ENCODE peak calls at places on chromosomes 12 and 14, in ten cellular contexts. R is GM06990, W is NB4, Z is Panc1, S is heart left ventricle, L is mesothelial cell of epicardium, D is gastrocnemius medialis, P is prostate gland, X is WERI-Rb-1, A is sigmoid colon. T is an unnamed sample.

GRCh38 chr14:53249059-53249458 is 95.9 kb upstream of the DDHD1 start:
- DNase-seq in W (no peak), Z (no peak), X (no peak), R (no peak), A (no peak), S (no peak), L (no peak), P (no peak), D (no peak), T (no peak)

GRCh38 chr14:103108749-103109207 is 14.3 kb downstream of the EXOC3L4 start:
- DNase-seq in D (peak), L (no peak), X (peak), W (peak), S (no peak), R (peak), P (no peak), A (no peak), Z (no peak), T (peak)

GRCh38 chr12:26704684-26705475 is 128.1 kb downstream of the ITPR2 start:
- DNase-seq in X (no peak), P (no peak), S (no peak), A (no peak), L (no peak), D (no peak), W (peak), R (no peak), Z (no peak), T (no peak)

GRCh38 chr12:1533602-1534304 is 60.6 kb downstream of the FBXL14 start:
- DNase-seq in P (no peak), R (peak), S (no peak), D (no peak), Z (no peak), W (peak), A (no peak), X (no peak), L (no peak), T (no peak)

GRCh38 chr14:81432171-81432570 is 32.0 kb upstream of the STON2 start:
- DNase-seq in L (no peak), X (no peak), R (no peak), S (no peak), A (no peak), W (no peak), D (no peak), Z (no peak), P (no peak), T (no peak)

GRCh38 chr12:1606021-1606622 is 11.7 kb upstream of the FBXL14 start:
- DNase-seq in R (peak), L (peak), P (peak), W (peak), D (peak), Z (peak), S (peak), A (peak), X (peak), T (peak)

GRCh38 chr14:61891810-61892209 is 129.6 kb downstream of the SNAPC1 start:
- DNase-seq in W (no peak), D (no peak), A (no peak), S (no peak), Z (no peak), X (no peak), R (no peak), P (no peak), L (no peak), T (no peak)

GRCh38 chr14:99794156-99794780 is 1.1 kb downstream of the EML1 start:
- DNase-seq in L (no peak), S (no peak), D (no peak), W (no peak), X (no peak), A (no peak), Z (no peak), P (no peak), R (no peak), T (no peak)

GRCh38 chr12:75260316-75260715 is 50.7 kb upstream of the KCNC2 start:
- DNase-seq in P (no peak), R (no peak), L (no peak), Z (no peak), D (no peak), S (no peak), X (no peak), W (peak), A (no peak), T (no peak)

GRCh38 chr12:49292729-49293055 is 2.3 kb upstream of the PRPH start:
- DNase-seq in X (peak), W (no peak), R (no peak), S (no peak), P (no peak), D (no peak), L (no peak), A (peak), Z (no peak), T (no peak)

GRCh38 chr12:89544730-89545184 is 18.9 kb upstream of the POC1B start:
- DNase-seq in R (no peak), S (peak), X (peak), L (no peak), W (no peak), Z (no peak), D (peak), A (peak), P (peak), T (no peak)

GRCh38 chr14:27528328-27528727 is 930.5 kb upstream of the NOVA1 start:
- DNase-seq in P (no peak), W (peak), S (no peak), A (no peak), X (no peak), Z (peak), R (no peak), L (no peak), D (no peak), T (no peak)

GRCh38 chr14:104435147-104436046 is 144.2 kb upstream of the C14orf180 start:
- DNase-seq in X (no peak), R (no peak), S (peak), W (no peak), Z (no peak), D (no peak), P (no peak), A (peak), L (no peak), T (peak)

GRCh38 chr14:99644723-99645544 is at the start of gene HHIPL1:
- DNase-seq in R (no peak), A (no peak), Z (no peak), X (no peak), L (peak), P (no peak), W (no peak), S (no peak), D (no peak), T (no peak)

GRCh38 chr12:69007166-69007857 is 74.3 kb upstream of the CPM start:
- DNase-seq in R (no peak), P (peak), S (no peak), L (peak), D (peak), Z (no peak), W (peak), X (no peak), A (no peak), T (peak)

GRCh38 chr12:26007563-26007962 is 49.1 kb downstream of the RASSF8 start:
- DNase-seq in L (no peak), D (no peak), P (no peak), X (no peak), S (no peak), Z (no peak), A (no peak), W (no peak), R (no peak), T (no peak)

GRCh38 chr12:124564232-124564958 is 3.0 kb downstream of the NCOR2 start:
- DNase-seq in S (no peak), R (no peak), X (no peak), A (no peak), D (no peak), L (no peak), P (no peak), Z (no peak), W (no peak), T (no peak)

GRCh38 chr12:78185109-78185508 is 354.4 kb downstream of the NAV3 start:
- DNase-seq in X (no peak), R (no peak), L (no peak), A (no peak), Z (no peak), W (no peak), P (no peak), D (no peak), S (no peak), T (no peak)

GRCh38 chr14:96051642-96052540 is 12.7 kb downstream of the C14orf132 start:
- DNase-seq in W (peak), L (peak), S (no peak), P (no peak), A (no peak), R (no peak), X (peak), Z (no peak), D (no peak), T (no peak)

GRCh38 chr14:86462193-86462592 is 932.2 kb downstream of the FLRT2 start:
- DNase-seq in L (no peak), Z (no peak), R (no peak), D (no peak), X (peak), W (peak), A (no peak), P (no peak), S (no peak), T (no peak)

GRCh38 chr12:22173154-22173553 is 127.1 kb downstream of the CMAS start:
- DNase-seq in P (no peak), A (no peak), Z (no peak), X (no peak), L (no peak), W (no peak), R (no peak), D (no peak), S (no peak), T (no peak)

GRCh38 chr12:23361971-23362370 is 587.5 kb downstream of the SOX5 start:
- DNase-seq in P (no peak), Z (no peak), W (peak), A (no peak), X (no peak), L (no peak), D (no peak), R (no peak), S (no peak), T (no peak)

GRCh38 chr14:43001729-43002128 is 1395.1 kb downstream of the LRFN5 start:
- DNase-seq in L (no peak), D (no peak), P (no peak), Z (no peak), A (no peak), X (no peak), S (no peak), R (no peak), W (no peak), T (no peak)

GRCh38 chr12:13727707-13728147 is 253.7 kb downstream of the GRIN2B start:
- DNase-seq in A (no peak), L (no peak), S (no peak), R (no peak), D (no peak), W (no peak), X (no peak), P (no peak), Z (no peak), T (no peak)

GRCh38 chr14:73260574-73260973 is 23.3 kb downstream of the PAPLN start:
- DNase-seq in W (no peak), Z (no peak), A (no peak), X (no peak), L (no peak), R (no peak), P (no peak), D (no peak), S (peak), T (no peak)

GRCh38 chr12:66716522-66716921 is 37.6 kb upstream of the GRIP1 start:
- DNase-seq in L (no peak), X (no peak), D (no peak), S (no peak), R (no peak), Z (no peak), A (no peak), P (no peak), W (no peak), T (no peak)

GRCh38 chr12:82842480-82842879 is 155.8 kb downstream of the TMTC2 start:
- DNase-seq in S (no peak), P (no peak), W (no peak), A (no peak), X (no peak), R (no peak), L (no peak), D (no peak), Z (no peak), T (no peak)

GRCh38 chr14:92484132-92484823 is 29.3 kb upstream of the RIN3 start:
- DNase-seq in S (no peak), X (no peak), R (no peak), Z (no peak), A (no peak), W (no peak), L (peak), D (no peak), P (no peak), T (no peak)

GRCh38 chr12:28340261-28340660 is 150.0 kb downstream of the CCDC91 start:
- DNase-seq in D (no peak), P (no peak), S (no peak), X (no peak), Z (no peak), L (no peak), A (no peak), W (no peak), R (no peak), T (no peak)

GRCh38 chr12:63913929-63914328 is 69.4 kb downstream of the SRGAP1 start:
- DNase-seq in D (no peak), R (no peak), A (no peak), L (no peak), S (no peak), W (no peak), P (no peak), Z (no peak), X (no peak), T (no peak)

GRCh38 chr12:82774666-82775065 is 88.0 kb downstream of the TMTC2 start:
- DNase-seq in P (no peak), A (no peak), D (no peak), X (no peak), W (no peak), R (no peak), S (no peak), L (no peak), Z (no peak), T (no peak)

GRCh38 chr14:61429316-61429715 is 107.9 kb downstream of the PRKCH start:
- DNase-seq in R (no peak), L (no peak), X (no peak), W (no peak), D (no peak), S (no peak), P (no peak), Z (no peak), A (no peak), T (no peak)

GRCh38 chr14:38210168-38210567 is 2.5 kb downstream of the SSTR1 start:
- DNase-seq in D (no peak), A (no peak), S (no peak), L (no peak), R (no peak), Z (no peak), P (no peak), W (no peak), X (no peak), T (no peak)

GRCh38 chr14:56703947-56704346 is 106.3 kb downstream of the OTX2 start:
- DNase-seq in R (no peak), S (no peak), L (no peak), P (no peak), Z (no peak), D (no peak), W (no peak), A (no peak), X (no peak), T (no peak)

GRCh38 chr14:83638725-83639124 is 1891.2 kb upstream of the FLRT2 start:
- DNase-seq in P (no peak), W (no peak), R (no peak), A (no peak), D (no peak), X (no peak), L (no peak), S (no peak), Z (no peak), T (no peak)

GRCh38 chr12:7959278-7960063 is 23.5 kb upstream of the SLC2A3 start:
- DNase-seq in S (no peak), P (no peak), D (no peak), A (no peak), R (peak), X (no peak), Z (no peak), L (no peak), W (peak), T (no peak)

GRCh38 chr14:67263499-67264149 is 22.4 kb downstream of the PALS1 start:
- DNase-seq in X (no peak), L (no peak), S (no peak), W (no peak), R (no peak), A (no peak), P (no peak), Z (no peak), D (no peak), T (no peak)

GRCh38 chr12:121579190-121579791 is 1.5 kb downstream of the KDM2B start:
- DNase-seq in X (peak), L (peak), D (no peak), A (peak), W (peak), S (peak), Z (no peak), P (peak), R (peak), T (no peak)

GRCh38 chr12:46263140-46264017 is 5.5 kb downstream of the SLC38A1 start:
- DNase-seq in P (no peak), Z (no peak), D (no peak), W (no peak), R (no peak), L (no peak), S (no peak), A (no peak), X (no peak), T (no peak)
- TF ChIP-seq CTCF in P (no peak), Z (peak), D (peak), W (no peak), R (no peak), L (peak), S (no peak), A (peak), X (peak), T (no peak)

DNA sequence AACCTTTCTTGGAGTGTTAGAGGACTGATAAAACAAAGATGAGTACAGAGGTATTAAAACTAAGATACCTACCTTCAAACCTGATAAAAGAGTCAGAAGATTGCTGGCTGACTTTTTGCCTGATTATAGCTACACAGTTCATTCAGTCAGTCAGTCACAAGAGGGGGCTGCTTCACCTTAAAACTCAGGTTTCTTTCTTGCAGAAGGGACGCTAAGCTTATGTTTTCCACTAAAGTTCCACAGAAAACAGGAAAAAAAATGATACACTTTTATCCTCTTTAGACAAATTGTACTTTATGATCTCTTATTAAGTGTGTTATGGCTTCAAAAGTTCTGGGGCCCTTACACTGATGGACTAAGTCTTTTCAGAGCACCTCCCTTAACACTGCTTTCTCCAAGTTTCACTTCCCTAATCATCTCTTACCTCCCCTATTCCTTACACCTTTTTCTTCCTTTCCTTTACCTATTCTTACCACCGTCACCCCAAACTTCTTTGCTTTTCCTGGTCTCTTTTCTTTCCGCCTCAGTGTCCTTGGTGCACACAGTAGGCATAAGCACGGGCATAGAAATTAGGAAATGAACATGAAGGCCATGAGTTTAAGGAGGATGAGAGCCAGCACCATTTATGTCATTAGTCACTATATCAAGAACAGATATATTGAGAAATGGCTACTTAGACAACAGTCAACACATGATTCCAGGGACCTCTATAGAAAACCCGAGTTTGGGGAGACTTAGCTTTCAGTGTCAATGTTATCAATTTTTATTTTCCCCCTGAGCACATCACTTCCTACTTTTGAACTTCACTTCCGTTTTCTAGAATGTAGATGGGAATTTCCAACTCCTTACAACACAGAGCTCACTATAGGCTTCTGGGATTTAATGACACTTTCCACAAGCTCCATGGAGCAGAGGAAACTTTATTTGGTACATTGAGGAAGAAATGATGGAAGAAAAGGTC is 448.9 kb upstream of the OR4E1 start:
- DNase-seq in Z (no peak), A (no peak), X (no peak), S (no peak), D (no peak), W (no peak), R (no peak), L (no peak), P (no peak), T (no peak)
- TF ChIP-seq CTCF in Z (no peak), A (no peak), X (no peak), S (no peak), D (no peak), W (no peak), R (peak), L (no peak), P (no peak), T (no peak)

GRCh38 chr12:131851741-131852550 is 23.8 kb downstream of the MMP17 start:
- DNase-seq in Z (no peak), X (no peak), L (no peak), W (peak), S (peak), A (no peak), D (no peak), P (no peak), R (no peak), T (no peak)

GRCh38 chr12:131849700-131850553 is 21.7 kb downstream of the MMP17 start:
- DNase-seq in X (no peak), S (peak), D (no peak), A (no peak), R (no peak), L (no peak), P (no peak), Z (no peak), W (no peak), T (no peak)

GRCh38 chr12:131848753-131849152 is 20.6 kb downstream of the MMP17 start:
- DNase-seq in S (no peak), P (no peak), R (no peak), D (no peak), X (no peak), A (no peak), L (no peak), Z (no peak), W (no peak), T (no peak)

GRCh38 chr12:131852551-131853299 is 24.5 kb downstream of the MMP17 start:
- DNase-seq in W (peak), R (no peak), X (peak), Z (no peak), S (peak), A (no peak), L (no peak), D (no peak), P (no peak), T (peak)

DNA sequence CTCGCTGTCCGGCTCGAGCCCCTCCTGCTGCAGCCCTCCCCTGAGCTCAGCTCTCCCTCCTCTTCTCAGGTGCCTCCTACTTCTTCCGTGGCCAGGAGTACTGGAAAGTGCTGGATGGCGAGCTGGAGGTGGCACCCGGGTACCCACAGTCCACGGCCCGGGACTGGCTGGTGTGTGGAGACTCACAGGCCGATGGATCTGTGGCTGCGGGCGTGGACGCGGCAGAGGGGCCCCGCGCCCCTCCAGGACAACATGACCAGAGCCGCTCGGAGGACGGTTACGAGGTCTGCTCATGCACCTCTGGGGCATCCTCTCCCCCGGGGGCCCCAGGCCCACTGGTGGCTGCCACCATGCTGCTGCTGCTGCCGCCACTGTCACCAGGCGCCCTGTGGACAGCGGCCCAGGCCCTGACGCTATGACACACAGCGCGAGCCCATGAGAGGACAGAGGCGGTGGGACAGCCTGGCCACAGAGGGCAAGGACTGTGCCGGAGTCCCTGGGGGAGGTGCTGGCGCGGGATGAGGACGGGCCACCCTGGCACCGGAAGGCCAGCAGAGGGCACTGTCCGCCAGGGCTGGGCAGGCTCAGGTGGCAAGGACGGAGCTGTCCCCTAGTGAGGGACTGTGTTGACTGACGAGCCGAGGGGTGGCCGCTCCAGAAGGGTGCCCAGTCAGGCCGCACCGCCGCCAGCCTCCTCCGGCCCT is 22.8 kb downstream of the MMP17 start:
- DNase-seq in D (peak), Z (no peak), W (no peak), R (peak), X (no peak), L (peak), S (peak), P (peak), A (no peak), T (no peak)
- TF ChIP-seq CTCF in D (peak), Z (no peak), W (no peak), R (peak), X (peak), L (peak), S (no peak), P (peak), A (peak), T (peak)

GRCh38 chr12:19457561-19457960 is 18.3 kb downstream of the AEBP2 start:
- DNase-seq in S (no peak), L (no peak), A (no peak), W (no peak), P (no peak), D (no peak), R (no peak), X (no peak), Z (no peak), T (no peak)
- TF ChIP-seq CTCF in S (no peak), L (no peak), A (no peak), W (no peak), P (no peak), D (no peak), R (no peak), X (no peak), Z (no peak), T (no peak)

GRCh38 chr14:30719137-30719536 is 97.0 kb downstream of the SCFD1 start:
- DNase-seq in S (no peak), L (no peak), Z (no peak), W (no peak), P (no peak), R (no peak), X (no peak), A (no peak), D (no peak), T (no peak)
- TF ChIP-seq CTCF in S (no peak), L (no peak), Z (no peak), W (no peak), P (no peak), R (no peak), X (no peak), A (no peak), D (no peak), T (no peak)